ENCODE peak calls at places on chromosomes 2 and 18, in ten cellular contexts. L, A, O, E, H, K, V, J, S and Q are unnamed samples.
A peak's percentile ranks its signal among the peaks of the same experiment; 100 is the strongest.

GRCh38 chr2:61978522-61978921 is 73.0 kb downstream of the COMMD1 start:
- DNase-seq in E (no peak), K (no peak), L (no peak), H (no peak), A (no peak), J (no peak), V (no peak), O (peak; percentile 14), S (peak; percentile 25), Q (no peak)

GRCh38 chr2:105114551-105114950 is 76.7 kb downstream of the MRPS9 start:
- DNase-seq in A (no peak), O (peak; percentile 77), J (no peak), K (peak; percentile 75), L (no peak), E (peak; percentile 17), S (peak; percentile 53), H (no peak), V (no peak), Q (no peak)

GRCh38 chr2:79715328-79715727 is 202.5 kb downstream of the CTNNA2 start:
- DNase-seq in J (no peak), L (no peak), O (no peak), H (no peak), V (no peak), A (no peak), S (no peak), K (no peak), E (no peak), Q (no peak)

GRCh38 chr18:59488899-59489298 is 129.8 kb upstream of the LMAN1 start:
- DNase-seq in K (no peak), A (no peak), J (no peak), L (no peak), S (no peak), E (no peak), H (no peak), O (no peak), V (no peak), Q (no peak)

GRCh38 chr2:219687266-219687665 is 59.8 kb downstream of the SLC4A3 start:
- DNase-seq in H (no peak), J (no peak), A (no peak), L (no peak), E (no peak), O (peak; percentile 72), S (peak; percentile 89), V (no peak), K (no peak), Q (no peak)

GRCh38 chr2:216233281-216233995 is 124.3 kb downstream of the XRCC5 start:
- DNase-seq in V (no peak), J (no peak), A (no peak), L (no peak), K (no peak), O (no peak), H (no peak), S (no peak), E (no peak), Q (no peak)

GRCh38 chr2:42492691-42493467 is 903 bp downstream of the KCNG3 start:
- DNase-seq in J (peak; percentile 0), V (no peak), O (no peak), E (no peak), H (no peak), K (peak; percentile 80), L (no peak), A (peak; percentile 57), S (no peak), Q (peak; percentile 56)

GRCh38 chr2:159744363-159744762 is 32.1 kb downstream of the MARCHF7 start:
- DNase-seq in A (no peak), E (no peak), L (no peak), K (no peak), S (peak; percentile 94), J (no peak), H (no peak), V (no peak), O (peak; percentile 36), Q (no peak)

GRCh38 chr2:142542431-142542910 is 335.0 kb upstream of the KYNU start:
- DNase-seq in O (no peak), A (no peak), J (no peak), L (no peak), V (no peak), E (no peak), S (no peak), H (no peak), K (no peak), Q (no peak)

GRCh38 chr18:23143059-23143831 is 8.0 kb downstream of the CABLES1 start:
- DNase-seq in S (peak; percentile 70), O (peak; percentile 44), J (no peak), E (no peak), K (peak; percentile 41), A (no peak), V (no peak), L (no peak), H (peak; percentile 47), Q (peak; percentile 76)

GRCh38 chr2:233037078-233037477 is 4.6 kb downstream of the NEU2 start:
- DNase-seq in O (peak; percentile 93), J (no peak), K (no peak), L (no peak), A (no peak), S (peak; percentile 76), H (no peak), V (no peak), E (no peak), Q (no peak)

GRCh38 chr2:242098445-242099128 is 229.1 kb downstream of the RTP5 start:
- DNase-seq in O (no peak), E (no peak), S (no peak), A (no peak), K (no peak), J (no peak), V (no peak), H (no peak), L (no peak), Q (no peak)

GRCh38 chr2:95268208-95269035 is 5.8 kb upstream of the PROM2 start:
- DNase-seq in K (no peak), V (peak; percentile 17), E (no peak), J (no peak), O (no peak), S (no peak), A (no peak), L (no peak), H (no peak), Q (peak; percentile 23)

GRCh38 chr2:45055261-45055660 is 46.0 kb upstream of the SIX2 start:
- DNase-seq in A (peak; percentile 29), S (no peak), H (no peak), O (no peak), V (no peak), E (no peak), J (no peak), L (no peak), K (no peak), Q (no peak)